ENCODE peak calls at places on chromosomes 1 and 21, in six cellular contexts. N, R, A, E, F and X are unnamed samples.

GRCh38 chr1:43522776-43523480 is 7.8 kb upstream of the PTPRF start:
- DNase-seq in N (no peak), R (no peak), A (no peak), E (no peak), F (no peak), X (no peak)

GRCh38 chr1:10793129-10793651 is 3.3 kb downstream of the CASZ1 start:
- DNase-seq in N (no peak), R (no peak), A (no peak), E (no peak), F (no peak), X (peak; percentile 35)

GRCh38 chr21:31370893-31371652 is 27.0 kb upstream of the TIAM1 start:
- DNase-seq in N (no peak), R (no peak), A (no peak), E (no peak), F (no peak), X (no peak)

GRCh38 chr1:26788836-26789611 is 1.3 kb downstream of the PIGV start:
- DNase-seq in N (peak; percentile 89), R (peak; percentile 91), A (peak; percentile 90), E (peak; percentile 49), F (peak; percentile 87), X (peak; percentile 83)

GRCh38 chr1:226648421-226648820 is 90.7 kb downstream of the ITPKB start:
- DNase-seq in N (no peak), R (no peak), A (no peak), E (no peak), F (no peak), X (no peak)

GRCh38 chr1:67761054-67761453 is 72.2 kb downstream of the GNG12 start:
- DNase-seq in N (no peak), R (no peak), A (no peak), E (no peak), F (no peak), X (no peak)

GRCh38 chr1:179195374-179195773 is 34.1 kb downstream of the ABL2 start:
- DNase-seq in N (no peak), R (no peak), A (no peak), E (no peak), F (no peak), X (no peak)

GRCh38 chr1:110053557-110054428 is 16.7 kb downstream of the ALX3 start:
- DNase-seq in N (peak; percentile 81), R (peak; percentile 37), A (no peak), E (peak; percentile 60), F (peak; percentile 67), X (peak; percentile 84)

GRCh38 chr1:44985747-44986359 is 542 bp downstream of the EIF2B3 start:
- DNase-seq in N (no peak), R (no peak), A (no peak), E (no peak), F (no peak), X (no peak)

GRCh38 chr1:38905985-38906384 is 24.6 kb upstream of the GJA9 start:
- DNase-seq in N (no peak), R (no peak), A (no peak), E (no peak), F (no peak), X (no peak)

GRCh38 chr1:244836135-244836521 is 670 bp downstream of the COX20 start:
- DNase-seq in N (no peak), R (peak; percentile 46), A (no peak), E (no peak), F (no peak), X (peak; percentile 57)

GRCh38 chr1:19765623-19766022 is 34.1 kb downstream of the TMCO4 start:
- DNase-seq in N (peak; percentile 35), R (no peak), A (no peak), E (no peak), F (no peak), X (peak; percentile 44)

GRCh38 chr1:35707253-35708178 is 11.2 kb downstream of the C1orf216 start:
- DNase-seq in N (peak; percentile 54), R (peak; percentile 85), A (no peak), E (no peak), F (peak; percentile 54), X (peak; percentile 55)

GRCh38 chr1:22415489-22415888 is 36.2 kb upstream of the ZBTB40 start:
- DNase-seq in N (no peak), R (no peak), A (no peak), E (no peak), F (no peak), X (no peak)

GRCh38 chr1:84847253-84848247 is 45.5 kb downstream of the LPAR3 start:
- DNase-seq in N (peak; percentile 6), R (peak; percentile 97), A (peak; percentile 25), E (no peak), F (no peak), X (no peak)

GRCh38 chr1:101884621-101885020 is 112.1 kb downstream of the OLFM3 start:
- DNase-seq in N (no peak), R (no peak), A (no peak), E (no peak), F (no peak), X (no peak)

GRCh38 chr1:77560741-77561140 is 121.7 kb downstream of the ZZZ3 start:
- DNase-seq in N (no peak), R (no peak), A (no peak), E (no peak), F (no peak), X (no peak)

GRCh38 chr1:26771643-26772321 is 16.0 kb upstream of the PIGV start:
- DNase-seq in N (peak; percentile 20), R (no peak), A (no peak), E (no peak), F (no peak), X (peak; percentile 57)

GRCh38 chr1:151510020-151510405 is 1.2 kb upstream of the CGN start:
- DNase-seq in N (no peak), R (no peak), A (no peak), E (no peak), F (no peak), X (peak; percentile 82)

GRCh38 chr1:20487236-20487590 is 1.2 kb upstream of the CAMK2N1 start:
- DNase-seq in N (no peak), R (peak; percentile 89), A (no peak), E (no peak), F (no peak), X (no peak)

GRCh38 chr1:81801834-81802531 is 1.2 kb downstream of the ADGRL2 start:
- DNase-seq in N (no peak), R (peak; percentile 46), A (no peak), E (no peak), F (peak; percentile 2), X (peak; percentile 54)

GRCh38 chr1:25748531-25749205 is 51.3 kb upstream of the SELENON start:
- DNase-seq in N (no peak), R (peak; percentile 32), A (no peak), E (no peak), F (no peak), X (no peak)

GRCh38 chr1:154760469-154760933 is 109.6 kb downstream of the KCNN3 start:
- DNase-seq in N (peak; percentile 92), R (peak; percentile 84), A (no peak), E (peak; percentile 74), F (peak; percentile 88), X (peak; percentile 77)

GRCh38 chr1:19032701-19033515 is 76.4 kb upstream of the IFFO2 start:
- DNase-seq in N (no peak), R (no peak), A (no peak), E (no peak), F (no peak), X (no peak)

GRCh38 chr1:152497273-152497672 is 13.3 kb upstream of the LCE5A start:
- DNase-seq in N (no peak), R (no peak), A (no peak), E (no peak), F (no peak), X (no peak)

GRCh38 chr1:154808261-154808908 is 61.7 kb downstream of the KCNN3 start:
- DNase-seq in N (no peak), R (no peak), A (no peak), E (no peak), F (no peak), X (peak; percentile 69)

GRCh38 chr1:203486618-203487370 is 7.2 kb upstream of the OPTC start:
- DNase-seq in N (no peak), R (no peak), A (no peak), E (no peak), F (no peak), X (no peak)

GRCh38 chr21:31730687-31731111 is 1.2 kb downstream of the SCAF4 start:
- DNase-seq in N (no peak), R (peak; percentile 41), A (no peak), E (no peak), F (no peak), X (peak; percentile 84)

GRCh38 chr1:230592848-230593247 is 49.4 kb upstream of the COG2 start:
- DNase-seq in N (no peak), R (no peak), A (no peak), E (no peak), F (no peak), X (no peak)

GRCh38 chr21:22791986-22792560 is 1793.9 kb downstream of the NCAM2 start:
- DNase-seq in N (peak; percentile 2), R (peak; percentile 65), A (peak; percentile 70), E (no peak), F (peak; percentile 8), X (no peak)

GRCh38 chr1:234292548-234292947 is 80.7 kb upstream of the COA6 start:
- DNase-seq in N (no peak), R (no peak), A (no peak), E (no peak), F (no peak), X (no peak)

GRCh38 chr1:45172015-45172414 is 34.4 kb downstream of the ZSWIM5 start:
- DNase-seq in N (no peak), R (no peak), A (no peak), E (no peak), F (no peak), X (no peak)

GRCh38 chr1:94654031-94654430 is 112.5 kb upstream of the F3 start:
- DNase-seq in N (no peak), R (no peak), A (no peak), E (no peak), F (no peak), X (no peak)

GRCh38 chr1:212593696-212594335 is 14.7 kb upstream of the ATF3 start:
- DNase-seq in N (no peak), R (no peak), A (no peak), E (no peak), F (no peak), X (no peak)

GRCh38 chr1:58804853-58805252 is 21.0 kb upstream of the JUN start:
- DNase-seq in N (no peak), R (no peak), A (no peak), E (no peak), F (no peak), X (peak; percentile 18)